ENCODE peak calls at places on chromosome 15, in four cellular contexts. I, Z, C and W are unnamed samples.

GRCh38 chr15:75171408-75171807 is 30.3 kb upstream of the C15orf39 start:
- DNase-seq in C (no peak), Z (no peak), I (peak), W (peak)

GRCh38 chr15:26838742-26839460 is 28.0 kb upstream of the GABRA5 start:
- DNase-seq in I (no peak), Z (peak), C (no peak), W (no peak)

GRCh38 chr15:48696627-48697312 is 51.3 kb upstream of the FBN1 start:
- DNase-seq in Z (no peak), I (peak), C (no peak), W (no peak)

GRCh38 chr15:98878862-98879261 is 128.7 kb downstream of the PGPEP1L start:
- DNase-seq in C (no peak), I (no peak), Z (no peak), W (no peak)

GRCh38 chr15:31503256-31503655 is 176.6 kb downstream of the KLF13 start:
- DNase-seq in C (no peak), I (no peak), Z (no peak), W (no peak)

GRCh38 chr15:64883097-64883581 is 28.6 kb upstream of the ANKDD1A start:
- DNase-seq in Z (no peak), C (no peak), I (peak), W (no peak)

GRCh38 chr15:101694261-101694660 is 30.0 kb downstream of the TARS3 start:
- DNase-seq in C (no peak), Z (no peak), I (peak), W (no peak)

GRCh38 chr15:69060744-69061143 is 46.2 kb downstream of the NOX5 start:
- DNase-seq in Z (no peak), C (no peak), I (no peak), W (no peak)

GRCh38 chr15:67892559-67893377 is 52.9 kb upstream of the RNU6-1 start:
- DNase-seq in I (no peak), Z (peak), C (no peak), W (no peak)

GRCh38 chr15:62392411-62392810 is 227.3 kb upstream of the C2CD4B start:
- DNase-seq in Z (peak), C (peak), I (peak), W (no peak)

GRCh38 chr15:74956648-74957300 is at the start of gene RPP25:
- DNase-seq in C (peak), I (peak), Z (peak), W (peak)

GRCh38 chr15:41269887-41270286 is 38.8 kb downstream of the CHP1 start:
- DNase-seq in Z (no peak), C (no peak), I (no peak), W (no peak)

GRCh38 chr15:40338921-40339620 is 1.7 kb downstream of the CCDC9B start:
- DNase-seq in Z (peak), C (no peak), I (peak), W (peak)

GRCh38 chr15:27704939-27705514 is 394.1 kb downstream of the OCA2 start:
- DNase-seq in I (no peak), Z (no peak), C (no peak), W (no peak)

GRCh38 chr15:39553947-39554731 is 26.7 kb upstream of the THBS1 start:
- DNase-seq in C (no peak), Z (no peak), I (no peak), W (peak)

GRCh38 chr15:52362497-52362896 is 66.9 kb upstream of the MYO5C start:
- DNase-seq in C (no peak), Z (no peak), I (peak), W (peak)

GRCh38 chr15:75229191-75230015 is 27.7 kb downstream of the C15orf39 start:
- DNase-seq in I (peak), C (no peak), Z (no peak), W (no peak)

GRCh38 chr15:47384316-47384715 is 333.0 kb upstream of the SEMA6D start:
- DNase-seq in I (peak), C (peak), Z (peak), W (peak)

GRCh38 chr15:100663550-100664335 is 61.4 kb downstream of the ASB7 start:
- DNase-seq in I (peak), Z (no peak), C (no peak), W (no peak)

GRCh38 chr15:30990036-30990435 is 1.4 kb downstream of the MTMR10 start:
- DNase-seq in Z (peak), I (no peak), C (no peak), W (peak)

GRCh38 chr15:100670505-100671021 is 68.2 kb downstream of the ASB7 start:
- DNase-seq in I (no peak), C (no peak), Z (no peak), W (no peak)

GRCh38 chr15:57910672-57911071 is 154.8 kb downstream of the ALDH1A2 start:
- DNase-seq in Z (no peak), C (no peak), I (no peak), W (no peak)

GRCh38 chr15:49890689-49891088 is 228.3 kb downstream of the ATP8B4 start:
- DNase-seq in I (no peak), C (no peak), Z (no peak), W (no peak)

GRCh38 chr15:62369454-62369853 is 204.4 kb upstream of the C2CD4B start:
- DNase-seq in C (no peak), Z (no peak), I (no peak), W (no peak)

GRCh38 chr15:65857718-65858402 is 11.4 kb upstream of the RAB11A start:
- DNase-seq in I (no peak), C (no peak), Z (no peak), W (no peak)

GRCh38 chr15:101439920-101440319 is 49.6 kb downstream of the PCSK6 start:
- DNase-seq in Z (no peak), I (peak), C (no peak), W (no peak)

GRCh38 chr15:41417418-41417811 is 520 bp downstream of the RTF1 start:
- DNase-seq in C (no peak), I (peak), Z (peak), W (peak)

GRCh38 chr15:84840741-84841429 is 23.7 kb downstream of the ALPK3 start:
- DNase-seq in I (peak), C (peak), Z (peak), W (peak)

GRCh38 chr15:88274534-88275460 is 18.3 kb upstream of the NTRK3 start:
- DNase-seq in I (peak), C (peak), Z (peak), W (peak)

GRCh38 chr15:29115093-29115991 is 154.3 kb downstream of the NSMCE3 start:
- DNase-seq in I (no peak), Z (no peak), C (no peak), W (no peak)

GRCh38 chr15:81311834-81312459 is 12.0 kb downstream of the STARD5 start:
- DNase-seq in Z (no peak), C (no peak), I (peak), W (no peak)

GRCh38 chr15:90762109-90762508 is 45.0 kb downstream of the BLM start:
- DNase-seq in C (peak), I (peak), Z (no peak), W (peak)

GRCh38 chr15:92714071-92714456 is 58.5 kb upstream of the FAM174B start:
- DNase-seq in Z (peak), C (no peak), I (peak), W (no peak)

GRCh38 chr15:101088788-101089578 is 162.9 kb downstream of the CHSY1 start:
- DNase-seq in C (peak), Z (peak), I (peak), W (peak)

GRCh38 chr15:99976811-99977271 is 243.6 kb upstream of the LYSMD4 start:
- DNase-seq in I (peak), C (no peak), Z (peak), W (peak)

GRCh38 chr15:74893627-74894026 is 3.8 kb downstream of the MPI start:
- DNase-seq in C (no peak), Z (no peak), I (no peak), W (no peak)

GRCh38 chr15:95829062-95829461 is 501.4 kb upstream of the NR2F2 start:
- DNase-seq in C (no peak), I (no peak), Z (no peak), W (no peak)

GRCh38 chr15:83436513-83437158 is 10.5 kb upstream of the SH3GL3 start:
- DNase-seq in I (peak), C (no peak), Z (peak), W (peak)

GRCh38 chr15:27854601-27855000 is 244.5 kb downstream of the OCA2 start:
- DNase-seq in I (no peak), C (no peak), Z (no peak), W (no peak)

DNA sequence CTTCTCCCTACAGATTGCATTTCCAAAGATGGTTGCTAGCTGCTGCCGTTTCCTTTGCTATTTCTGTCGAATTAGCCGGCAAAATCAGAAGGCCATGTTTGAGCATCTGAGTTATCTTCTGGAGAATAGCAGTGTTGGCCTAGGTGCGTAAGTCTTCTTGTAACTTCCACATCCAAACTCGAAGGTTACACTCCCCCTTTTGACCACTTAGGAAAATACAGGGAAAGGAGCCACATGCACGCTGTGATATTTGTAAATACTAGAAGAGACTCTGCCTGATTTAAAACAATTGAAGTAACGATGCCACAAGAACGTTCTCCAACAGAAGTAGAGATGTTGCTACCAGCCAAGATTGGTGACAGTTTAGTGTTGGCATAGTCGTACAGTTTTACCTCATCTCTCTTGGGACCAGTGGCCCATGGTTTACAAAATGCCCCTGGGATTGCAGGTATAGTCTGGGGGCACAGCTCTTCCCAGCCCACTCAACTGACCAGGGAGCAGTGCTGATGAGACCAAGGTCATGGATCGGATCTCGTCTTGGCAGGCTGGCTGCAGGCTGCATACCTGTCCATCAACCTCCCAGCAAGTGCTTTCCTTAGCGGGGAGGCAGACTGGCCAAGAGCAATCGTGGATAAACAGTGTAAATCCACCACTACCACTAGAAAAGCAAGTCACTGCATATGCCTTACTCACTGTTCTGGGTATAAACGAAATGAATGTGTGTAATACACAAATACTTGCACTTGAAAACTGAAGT is 268.4 kb upstream of the CHRM5 start:
- DNase-seq in I (peak), C (no peak), Z (peak), W (peak)
- TF ChIP-seq CTCF in I (peak), C (no peak), Z (no peak), W (peak)

DNA sequence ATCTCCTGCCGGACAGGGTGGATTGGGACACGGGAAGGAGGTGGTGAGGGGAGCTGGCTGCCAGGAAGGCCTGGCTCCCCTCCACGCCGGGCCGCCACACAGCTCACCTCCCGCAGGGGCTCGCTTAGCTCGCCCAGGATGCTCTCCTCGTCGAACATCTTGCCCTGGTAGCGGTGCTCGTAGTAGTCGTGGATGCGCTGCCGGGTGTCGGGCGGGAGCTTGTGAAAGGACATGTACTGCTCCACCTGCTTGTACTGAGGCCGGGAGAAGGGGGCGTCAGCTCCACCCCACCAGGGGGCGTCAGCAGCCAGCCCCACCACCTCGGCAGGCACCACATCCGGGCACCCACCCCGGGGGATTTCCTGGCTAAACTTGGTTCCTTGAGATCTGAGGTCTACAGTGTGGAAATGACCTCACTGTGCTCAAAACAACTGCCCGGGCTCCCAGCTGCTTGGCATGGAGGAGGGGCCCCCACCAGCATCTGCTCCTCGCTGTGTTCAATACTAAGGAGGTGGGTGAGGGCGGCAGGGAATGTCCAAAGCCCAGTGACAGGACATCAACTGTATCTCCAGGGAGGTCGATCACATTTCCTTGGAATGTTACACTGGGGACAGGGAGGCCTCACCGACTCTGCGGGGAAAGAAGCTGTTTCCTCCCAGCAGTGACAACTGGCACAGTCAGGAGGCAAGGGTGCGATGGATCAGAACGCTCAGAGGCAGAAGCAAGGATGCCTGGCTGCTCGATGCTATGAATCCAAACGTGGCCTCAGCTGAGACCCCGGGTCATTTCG is 43.4 kb downstream of the HCN4 start:
- DNase-seq in Z (peak), C (no peak), I (no peak), W (no peak)
- TF ChIP-seq CTCF in Z (no peak), C (peak), I (peak), W (peak)

DNA sequence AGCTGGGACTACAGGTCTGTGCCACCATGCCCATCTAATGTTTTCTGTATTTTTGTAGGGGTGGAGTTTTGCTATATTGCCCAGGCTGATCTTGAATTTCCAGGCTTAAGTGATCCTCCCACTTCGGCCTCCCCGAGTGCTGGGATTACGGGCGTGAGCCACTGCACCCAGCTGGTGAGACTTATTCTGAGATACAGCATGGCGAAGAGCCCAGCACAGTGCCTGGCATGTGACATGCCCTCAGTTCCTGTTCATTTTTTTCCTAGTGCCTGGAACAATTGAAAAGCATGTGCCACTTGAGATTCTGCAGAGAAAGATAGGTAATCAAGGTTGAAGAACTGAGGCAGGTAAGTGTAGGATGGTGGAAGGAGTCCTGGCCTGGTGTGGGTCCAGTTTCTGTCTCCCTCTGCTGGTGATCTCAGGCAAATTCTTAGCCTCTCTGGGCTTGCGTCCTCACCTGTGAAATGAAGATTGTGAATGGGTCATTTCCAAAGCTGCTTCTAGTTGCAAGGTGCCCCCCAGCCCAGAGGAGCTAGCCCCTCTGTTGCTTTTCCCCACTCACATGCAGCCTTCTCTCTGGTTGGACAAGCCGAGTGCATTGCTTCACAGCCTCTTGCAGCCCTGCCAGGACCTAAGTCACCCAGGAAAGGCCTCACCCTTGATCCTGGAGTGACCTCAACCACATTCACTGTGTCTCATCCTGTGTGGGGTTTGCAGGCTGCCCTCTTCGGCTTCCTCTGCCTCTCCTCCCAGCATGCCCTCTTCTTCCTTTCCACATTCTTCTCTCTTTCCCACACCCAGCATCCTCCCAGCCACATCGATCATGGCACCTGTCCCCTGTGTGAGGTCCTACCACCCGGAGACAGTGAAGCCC is 4.3 kb upstream of the RHCG start:
- DNase-seq in I (no peak), C (no peak), Z (no peak), W (peak)
- TF ChIP-seq CTCF in I (peak), C (no peak), Z (peak), W (peak)

GRCh38 chr15:60478633-60479360 is at the start of gene ICE2:
- DNase-seq in I (peak), Z (peak), C (peak), W (peak)
- TF ChIP-seq CTCF in I (no peak), Z (peak), C (no peak), W (no peak)

GRCh38 chr15:25683911-25684310 is 179.2 kb downstream of the ATP10A start:
- DNase-seq in I (no peak), Z (no peak), C (no peak), W (no peak)
- TF ChIP-seq CTCF in I (no peak), Z (no peak), C (no peak), W (no peak)

DNA sequence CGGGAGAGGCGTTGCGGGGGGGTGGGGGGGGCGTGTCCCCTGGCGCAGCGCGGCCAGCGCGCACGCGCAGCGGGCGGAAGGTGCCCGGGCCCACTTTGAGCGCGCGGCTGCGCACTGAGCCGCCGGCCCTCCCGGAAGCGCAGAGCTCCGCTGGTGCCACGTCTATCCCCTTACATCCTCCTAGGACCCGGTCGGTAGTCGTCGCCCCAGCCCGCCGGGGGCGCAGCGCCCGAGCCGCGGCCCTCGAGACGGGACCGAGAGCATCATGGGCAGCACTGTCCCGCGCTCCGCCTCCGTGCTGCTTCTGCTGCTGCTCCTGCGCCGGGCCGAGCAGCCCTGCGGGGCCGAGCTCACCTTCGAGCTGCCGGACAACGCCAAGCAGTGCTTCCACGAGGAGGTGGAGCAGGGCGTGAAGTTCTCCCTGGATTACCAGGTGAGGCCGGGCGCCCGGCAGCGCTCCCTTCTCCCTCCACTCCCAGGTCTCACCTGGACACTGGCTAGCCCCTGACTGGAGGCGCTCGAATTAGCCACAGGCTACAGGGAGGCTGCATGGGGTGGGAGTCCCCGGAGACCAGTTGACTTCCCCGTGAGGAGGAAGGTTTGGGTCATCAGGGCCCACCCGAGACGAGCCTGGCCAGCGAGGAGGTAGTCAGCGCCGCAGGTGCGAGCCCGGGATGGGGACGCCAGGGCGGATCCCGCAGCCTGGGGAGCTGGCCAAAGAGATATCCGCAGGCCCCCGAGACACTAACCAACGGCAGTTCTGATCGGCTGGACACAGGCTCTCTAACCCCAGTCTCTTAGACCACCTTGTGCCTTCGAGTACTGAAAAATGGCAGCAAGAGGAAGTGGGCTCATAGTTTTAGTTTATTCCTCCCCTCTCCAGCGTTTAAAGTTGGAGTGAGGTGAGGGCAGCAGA is at the start of gene TMED3:
- DNase-seq in I (peak), C (peak), Z (peak), W (peak)
- TF ChIP-seq CTCF in I (peak), C (no peak), Z (peak), W (no peak)